ENCODE peak calls at places on chromosomes 13 and 19, in eight cellular contexts. One of them, this sample, is unnamed.

GRCh38 chr13:88908896-88909535 is 1237.8 kb downstream of the SLITRK5 start:
- DNase-seq in DND-41: no peak
- DNase-seq in NT2/D1: no peak
- DNase-seq in fibroblast of lung: no peak
- DNase-seq in choroid plexus epithelial cell: no peak
- DNase-seq in SK-N-SH: no peak
- DNase-seq in hepatocyte: no peak
- DNase-seq in BJ: no peak
- DNase-seq in this sample: no peak

GRCh38 chr19:33814181-33815165 is 17.8 kb downstream of the KCTD15 start:
- DNase-seq in SK-N-SH: peak
- DNase-seq in hepatocyte: no peak
- DNase-seq in BJ: no peak
- DNase-seq in NT2/D1: no peak
- DNase-seq in DND-41: no peak
- DNase-seq in fibroblast of lung: no peak
- DNase-seq in choroid plexus epithelial cell: peak
- DNase-seq in this sample: peak

GRCh38 chr19:16371540-16371986 is 46.9 kb downstream of the KLF2 start:
- DNase-seq in hepatocyte: no peak
- DNase-seq in BJ: no peak
- DNase-seq in DND-41: peak
- DNase-seq in fibroblast of lung: no peak
- DNase-seq in choroid plexus epithelial cell: no peak
- DNase-seq in NT2/D1: no peak
- DNase-seq in SK-N-SH: no peak
- DNase-seq in this sample: no peak

GRCh38 chr13:45156565-45157361 is 36.5 kb downstream of the GTF2F2 start:
- DNase-seq in NT2/D1: no peak
- DNase-seq in choroid plexus epithelial cell: no peak
- DNase-seq in BJ: no peak
- DNase-seq in DND-41: no peak
- DNase-seq in hepatocyte: no peak
- DNase-seq in SK-N-SH: no peak
- DNase-seq in fibroblast of lung: no peak
- DNase-seq in this sample: no peak

GRCh38 chr19:44889830-44890365 is 1.2 kb upstream of the TOMM40 start:
- DNase-seq in choroid plexus epithelial cell: no peak
- DNase-seq in DND-41: no peak
- DNase-seq in SK-N-SH: no peak
- DNase-seq in hepatocyte: no peak
- DNase-seq in NT2/D1: no peak
- DNase-seq in BJ: no peak
- DNase-seq in fibroblast of lung: no peak
- DNase-seq in this sample: no peak

GRCh38 chr13:101474419-101474957 is 22.0 kb downstream of the ITGBL1 start:
- DNase-seq in SK-N-SH: no peak
- DNase-seq in BJ: peak
- DNase-seq in DND-41: no peak
- DNase-seq in NT2/D1: peak
- DNase-seq in choroid plexus epithelial cell: peak
- DNase-seq in hepatocyte: peak
- DNase-seq in fibroblast of lung: peak
- DNase-seq in this sample: no peak

GRCh38 chr19:55593096-55593772 is 6.1 kb downstream of the FIZ1 start:
- DNase-seq in BJ: no peak
- DNase-seq in fibroblast of lung: no peak
- DNase-seq in hepatocyte: no peak
- DNase-seq in DND-41: no peak
- DNase-seq in NT2/D1: no peak
- DNase-seq in choroid plexus epithelial cell: no peak
- DNase-seq in SK-N-SH: no peak
- DNase-seq in this sample: no peak

GRCh38 chr13:76976488-76976887 is 15.4 kb upstream of the CLN5 start:
- DNase-seq in BJ: peak
- DNase-seq in SK-N-SH: no peak
- DNase-seq in hepatocyte: no peak
- DNase-seq in choroid plexus epithelial cell: peak
- DNase-seq in DND-41: no peak
- DNase-seq in NT2/D1: no peak
- DNase-seq in fibroblast of lung: peak
- DNase-seq in this sample: no peak

GRCh38 chr19:6061420-6062130 is 48.7 kb downstream of the RFX2 start:
- DNase-seq in SK-N-SH: no peak
- DNase-seq in fibroblast of lung: no peak
- DNase-seq in hepatocyte: no peak
- DNase-seq in NT2/D1: no peak
- DNase-seq in DND-41: no peak
- DNase-seq in BJ: no peak
- DNase-seq in choroid plexus epithelial cell: no peak
- DNase-seq in this sample: peak

GRCh38 chr19:55229145-55229788 is 704 bp upstream of the TMEM86B start:
- DNase-seq in fibroblast of lung: no peak
- DNase-seq in BJ: no peak
- DNase-seq in choroid plexus epithelial cell: no peak
- DNase-seq in DND-41: no peak
- DNase-seq in SK-N-SH: no peak
- DNase-seq in NT2/D1: no peak
- DNase-seq in hepatocyte: no peak
- DNase-seq in this sample: peak

GRCh38 chr19:10000171-10000826 is 10.0 kb downstream of the COL5A3 start:
- DNase-seq in choroid plexus epithelial cell: peak
- DNase-seq in fibroblast of lung: peak
- DNase-seq in hepatocyte: peak
- DNase-seq in SK-N-SH: peak
- DNase-seq in DND-41: peak
- DNase-seq in NT2/D1: peak
- DNase-seq in BJ: no peak
- DNase-seq in this sample: peak

GRCh38 chr19:2424686-2425621 is 2.4 kb downstream of the TIMM13 start:
- DNase-seq in BJ: no peak
- DNase-seq in choroid plexus epithelial cell: peak
- DNase-seq in hepatocyte: peak
- DNase-seq in DND-41: no peak
- DNase-seq in SK-N-SH: peak
- DNase-seq in NT2/D1: no peak
- DNase-seq in fibroblast of lung: peak
- DNase-seq in this sample: peak
- H3K4me3 ChIP-seq in BJ: peak
- H3K4me3 ChIP-seq in choroid plexus epithelial cell: peak
- H3K4me3 ChIP-seq in hepatocyte: no peak
- H3K4me3 ChIP-seq in DND-41: no peak
- H3K4me3 ChIP-seq in SK-N-SH: peak
- H3K4me3 ChIP-seq in NT2/D1: no peak
- H3K4me3 ChIP-seq in fibroblast of lung: peak
- H3K4me3 ChIP-seq in this sample: peak

DNA sequence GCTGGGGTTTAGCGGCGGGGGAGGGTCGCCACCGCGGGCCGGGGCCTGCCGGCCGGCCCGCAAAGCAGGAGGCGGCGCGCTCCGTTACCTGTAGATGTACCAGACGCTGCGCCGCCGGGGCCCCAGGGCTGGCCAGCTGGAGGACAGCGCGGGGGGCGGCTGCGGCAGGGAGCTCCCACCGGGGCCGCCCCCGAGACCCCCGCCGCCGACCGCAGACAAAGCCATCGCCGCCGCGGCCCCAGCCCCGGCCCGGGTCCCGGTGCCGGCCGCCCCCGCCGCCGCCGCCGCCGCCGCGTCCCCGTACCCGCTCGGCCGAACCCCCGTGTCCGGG is 24.8 kb downstream of the SHANK1 start:
- DNase-seq in fibroblast of lung: no peak
- DNase-seq in BJ: no peak
- DNase-seq in SK-N-SH: no peak
- DNase-seq in choroid plexus epithelial cell: no peak
- DNase-seq in NT2/D1: no peak
- DNase-seq in hepatocyte: no peak
- DNase-seq in DND-41: no peak
- DNase-seq in this sample: no peak
- H3K4me3 ChIP-seq in fibroblast of lung: no peak
- H3K4me3 ChIP-seq in BJ: no peak
- H3K4me3 ChIP-seq in SK-N-SH: no peak
- H3K4me3 ChIP-seq in choroid plexus epithelial cell: no peak
- H3K4me3 ChIP-seq in NT2/D1: no peak
- H3K4me3 ChIP-seq in hepatocyte: no peak
- H3K4me3 ChIP-seq in DND-41: no peak
- H3K4me3 ChIP-seq in this sample: no peak

GRCh38 chr13:30463820-30464495 is 1.8 kb downstream of the HMGB1 start:
- DNase-seq in SK-N-SH: no peak
- DNase-seq in hepatocyte: peak
- DNase-seq in DND-41: peak
- DNase-seq in NT2/D1: no peak
- DNase-seq in choroid plexus epithelial cell: peak
- DNase-seq in fibroblast of lung: peak
- DNase-seq in BJ: no peak
- DNase-seq in this sample: no peak

GRCh38 chr13:30464496-30465351 is 1.0 kb downstream of the HMGB1 start:
- DNase-seq in BJ: no peak
- DNase-seq in fibroblast of lung: peak
- DNase-seq in NT2/D1: no peak
- DNase-seq in SK-N-SH: peak
- DNase-seq in hepatocyte: peak
- DNase-seq in DND-41: peak
- DNase-seq in choroid plexus epithelial cell: peak
- DNase-seq in this sample: peak

GRCh38 chr13:30465541-30466357 is at the start of gene HMGB1:
- DNase-seq in DND-41: peak
- DNase-seq in hepatocyte: peak
- DNase-seq in choroid plexus epithelial cell: peak
- DNase-seq in BJ: peak
- DNase-seq in fibroblast of lung: peak
- DNase-seq in SK-N-SH: peak
- DNase-seq in NT2/D1: peak
- DNase-seq in this sample: peak

GRCh38 chr13:30466358-30466714 is 600 bp upstream of the HMGB1 start:
- DNase-seq in NT2/D1: no peak
- DNase-seq in DND-41: no peak
- DNase-seq in hepatocyte: peak
- DNase-seq in SK-N-SH: no peak
- DNase-seq in fibroblast of lung: peak
- DNase-seq in BJ: no peak
- DNase-seq in choroid plexus epithelial cell: peak
- DNase-seq in this sample: peak

GRCh38 chr13:30466841-30467252 is 1.1 kb upstream of the HMGB1 start:
- DNase-seq in SK-N-SH: no peak
- DNase-seq in BJ: no peak
- DNase-seq in fibroblast of lung: peak
- DNase-seq in NT2/D1: no peak
- DNase-seq in DND-41: peak
- DNase-seq in choroid plexus epithelial cell: no peak
- DNase-seq in hepatocyte: no peak
- DNase-seq in this sample: no peak
- H3K4me3 ChIP-seq in SK-N-SH: peak
- H3K4me3 ChIP-seq in BJ: no peak
- H3K4me3 ChIP-seq in fibroblast of lung: no peak
- H3K4me3 ChIP-seq in NT2/D1: no peak
- H3K4me3 ChIP-seq in DND-41: peak
- H3K4me3 ChIP-seq in choroid plexus epithelial cell: no peak
- H3K4me3 ChIP-seq in hepatocyte: no peak
- H3K4me3 ChIP-seq in this sample: no peak

GRCh38 chr13:95628488-95628887 is 16.0 kb downstream of the DZIP1 start:
- DNase-seq in NT2/D1: no peak
- DNase-seq in choroid plexus epithelial cell: no peak
- DNase-seq in BJ: no peak
- DNase-seq in hepatocyte: no peak
- DNase-seq in fibroblast of lung: no peak
- DNase-seq in DND-41: no peak
- DNase-seq in SK-N-SH: no peak
- DNase-seq in this sample: no peak
- H3K4me3 ChIP-seq in NT2/D1: no peak
- H3K4me3 ChIP-seq in choroid plexus epithelial cell: no peak
- H3K4me3 ChIP-seq in BJ: no peak
- H3K4me3 ChIP-seq in hepatocyte: no peak
- H3K4me3 ChIP-seq in fibroblast of lung: no peak
- H3K4me3 ChIP-seq in DND-41: no peak
- H3K4me3 ChIP-seq in SK-N-SH: no peak
- H3K4me3 ChIP-seq in this sample: no peak

GRCh38 chr13:98975822-98976261 is 2.0 kb downstream of the DOCK9 start:
- DNase-seq in NT2/D1: no peak
- DNase-seq in hepatocyte: no peak
- DNase-seq in SK-N-SH: no peak
- DNase-seq in fibroblast of lung: no peak
- DNase-seq in choroid plexus epithelial cell: peak
- DNase-seq in DND-41: peak
- DNase-seq in BJ: no peak
- DNase-seq in this sample: peak

GRCh38 chr13:98977568-98978270 is at the start of gene DOCK9:
- DNase-seq in NT2/D1: peak
- DNase-seq in SK-N-SH: no peak
- DNase-seq in hepatocyte: peak
- DNase-seq in fibroblast of lung: peak
- DNase-seq in BJ: no peak
- DNase-seq in DND-41: peak
- DNase-seq in choroid plexus epithelial cell: peak
- DNase-seq in this sample: peak

GRCh38 chr13:98976338-98976737 is 1.5 kb downstream of the DOCK9 start:
- DNase-seq in hepatocyte: no peak
- DNase-seq in NT2/D1: no peak
- DNase-seq in fibroblast of lung: peak
- DNase-seq in SK-N-SH: no peak
- DNase-seq in DND-41: peak
- DNase-seq in BJ: no peak
- DNase-seq in choroid plexus epithelial cell: peak
- DNase-seq in this sample: no peak

GRCh38 chr13:98978280-98978679 is 416 bp upstream of the DOCK9 start:
- DNase-seq in fibroblast of lung: peak
- DNase-seq in NT2/D1: no peak
- DNase-seq in choroid plexus epithelial cell: peak
- DNase-seq in SK-N-SH: no peak
- DNase-seq in hepatocyte: no peak
- DNase-seq in DND-41: no peak
- DNase-seq in BJ: peak
- DNase-seq in this sample: no peak

GRCh38 chr13:98976941-98977340 is 923 bp downstream of the DOCK9 start:
- DNase-seq in SK-N-SH: no peak
- DNase-seq in choroid plexus epithelial cell: peak
- DNase-seq in DND-41: no peak
- DNase-seq in fibroblast of lung: peak
- DNase-seq in hepatocyte: no peak
- DNase-seq in BJ: no peak
- DNase-seq in NT2/D1: no peak
- DNase-seq in this sample: no peak
- H3K4me3 ChIP-seq in SK-N-SH: no peak
- H3K4me3 ChIP-seq in choroid plexus epithelial cell: peak
- H3K4me3 ChIP-seq in DND-41: no peak
- H3K4me3 ChIP-seq in fibroblast of lung: no peak
- H3K4me3 ChIP-seq in hepatocyte: no peak
- H3K4me3 ChIP-seq in BJ: no peak
- H3K4me3 ChIP-seq in NT2/D1: no peak
- H3K4me3 ChIP-seq in this sample: no peak

DNA sequence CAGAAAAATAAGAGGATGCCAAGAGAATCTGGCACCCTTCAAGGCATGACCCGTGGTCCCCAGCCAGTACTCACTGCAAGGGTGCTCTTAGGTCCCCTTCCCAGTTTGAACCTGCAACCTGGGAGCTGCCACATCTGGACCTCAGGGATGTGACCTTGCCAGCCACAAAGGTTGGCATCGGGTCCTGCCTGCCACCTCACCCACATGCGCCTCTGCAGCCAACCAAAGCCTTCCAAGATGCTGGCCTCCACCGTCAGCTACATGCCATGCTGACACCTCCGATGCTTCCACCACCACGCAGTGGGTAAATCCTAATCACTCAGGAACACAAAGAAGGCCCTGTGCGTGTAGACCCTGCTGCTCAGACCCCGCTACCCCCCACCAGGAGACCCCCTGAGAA is 35.1 kb downstream of the ELL start:
- DNase-seq in SK-N-SH: no peak
- DNase-seq in DND-41: no peak
- DNase-seq in BJ: no peak
- DNase-seq in hepatocyte: no peak
- DNase-seq in NT2/D1: no peak
- DNase-seq in fibroblast of lung: no peak
- DNase-seq in choroid plexus epithelial cell: no peak
- DNase-seq in this sample: no peak
- H3K4me3 ChIP-seq in SK-N-SH: no peak
- H3K4me3 ChIP-seq in DND-41: no peak
- H3K4me3 ChIP-seq in BJ: no peak
- H3K4me3 ChIP-seq in hepatocyte: no peak
- H3K4me3 ChIP-seq in NT2/D1: no peak
- H3K4me3 ChIP-seq in fibroblast of lung: no peak
- H3K4me3 ChIP-seq in choroid plexus epithelial cell: no peak
- H3K4me3 ChIP-seq in this sample: no peak